ENCODE peak calls at places on chromosomes 13 and 19, in five cellular contexts. E is uterus, X is body of pancreas, J is HFF-Myc, M is upper lobe of right lung. N is an unnamed sample.

GRCh38 chr13:109156181-109156935 is 526.9 kb downstream of the MYO16 start:
- DNase-seq in E (no peak), X (no peak), J (peak), M (peak), N (no peak)

GRCh38 chr19:48511800-48512503 is at the start of gene LMTK3:
- DNase-seq in E (no peak), X (peak), J (no peak), M (no peak), N (peak)

GRCh38 chr19:2607712-2608601 is 94.5 kb downstream of the GNG7 start:
- DNase-seq in E (no peak), X (no peak), J (no peak), M (no peak), N (no peak)

GRCh38 chr19:17579523-17580244 is 24.2 kb downstream of the COLGALT1 start:
- DNase-seq in E (peak), X (peak), J (no peak), M (peak), N (peak)

GRCh38 chr13:27536361-27537101 is 83.8 kb downstream of the LNX2 start:
- DNase-seq in E (no peak), X (no peak), J (no peak), M (peak), N (no peak)

GRCh38 chr19:46571495-46571894 is 29.6 kb upstream of the CALM3 start:
- DNase-seq in E (no peak), X (no peak), J (no peak), M (no peak), N (peak)

GRCh38 chr13:85816413-85816812 is 17.2 kb upstream of the SLITRK6 start:
- DNase-seq in E (no peak), X (no peak), J (no peak), M (no peak), N (no peak)

GRCh38 chr19:1790054-1790762 is 21.9 kb downstream of the ATP8B3 start:
- DNase-seq in E (no peak), X (no peak), J (no peak), M (no peak), N (no peak)

GRCh38 chr13:52103386-52103785 is 25.5 kb downstream of the NEK5 start:
- DNase-seq in E (no peak), X (no peak), J (no peak), M (no peak), N (no peak)

GRCh38 chr13:44300895-44301638 is 72.6 kb upstream of the SERP2 start:
- DNase-seq in E (peak), X (peak), J (peak), M (no peak), N (no peak)

GRCh38 chr19:18070181-18070580 is 16.6 kb downstream of the IL12RB1 start:
- DNase-seq in E (no peak), X (no peak), J (no peak), M (no peak), N (no peak)

GRCh38 chr19:3150739-3151329 is 15.0 kb downstream of the GNA15 start:
- DNase-seq in E (no peak), X (no peak), J (no peak), M (no peak), N (no peak)

GRCh38 chr19:19554074-19555023 is 16.3 kb downstream of the CILP2 start:
- DNase-seq in E (no peak), X (peak), J (no peak), M (peak), N (peak)

GRCh38 chr19:5542665-5543064 is 25.1 kb downstream of the TINCR start:
- DNase-seq in E (no peak), X (no peak), J (no peak), M (no peak), N (no peak)

N was measured in ecto neural progenitor cell.